ENCODE peak calls at places on chromosomes 6 and 20, in seven cellular contexts. T, Q, N, C, W, Z and I are unnamed samples.

GRCh38 chr6:106027316-106027715 is 58.8 kb upstream of the PRDM1 start:
- DNase-seq in T (no peak), Q (no peak), N (no peak), C (no peak), W (no peak), Z (no peak), I (no peak)

GRCh38 chr6:5116243-5116991 is 31.3 kb downstream of the PPP1R3G start:
- DNase-seq in T (no peak), Q (no peak), N (no peak), C (no peak), W (no peak), Z (peak), I (no peak)

GRCh38 chr20:18628330-18628941 is 40.6 kb downstream of the DTD1 start:
- DNase-seq in T (peak), Q (no peak), N (peak), C (no peak), W (peak), Z (peak), I (no peak)

GRCh38 chr6:81743649-81744048 is 8.8 kb downstream of the TENT5A start:
- DNase-seq in T (no peak), Q (no peak), N (no peak), C (no peak), W (no peak), Z (no peak), I (no peak)

GRCh38 chr20:59888050-59888449 is 45.4 kb downstream of the SYCP2 start:
- DNase-seq in T (no peak), Q (no peak), N (no peak), C (no peak), W (no peak), Z (no peak), I (no peak)

GRCh38 chr6:150214310-150214709 is 71.5 kb downstream of the PPP1R14C start:
- DNase-seq in T (no peak), Q (no peak), N (no peak), C (no peak), W (no peak), Z (no peak), I (no peak)

GRCh38 chr6:170096803-170097504 is 193.9 kb downstream of the DLL1 start:
- DNase-seq in T (no peak), Q (peak), N (no peak), C (no peak), W (peak), Z (no peak), I (no peak)

GRCh38 chr20:58889334-58890072 is 37.0 kb downstream of the GNAS start:
- DNase-seq in T (peak), Q (peak), N (no peak), C (no peak), W (no peak), Z (no peak), I (peak)

GRCh38 chr20:32356935-32357868 is 929 bp upstream of the ASXL1 start:
- DNase-seq in T (peak), Q (no peak), N (no peak), C (peak), W (no peak), Z (no peak), I (no peak)

GRCh38 chr6:57216235-57217101 is 5.6 kb downstream of the RAB23 start:
- DNase-seq in T (no peak), Q (no peak), N (no peak), C (peak), W (no peak), Z (peak), I (no peak)

DNA sequence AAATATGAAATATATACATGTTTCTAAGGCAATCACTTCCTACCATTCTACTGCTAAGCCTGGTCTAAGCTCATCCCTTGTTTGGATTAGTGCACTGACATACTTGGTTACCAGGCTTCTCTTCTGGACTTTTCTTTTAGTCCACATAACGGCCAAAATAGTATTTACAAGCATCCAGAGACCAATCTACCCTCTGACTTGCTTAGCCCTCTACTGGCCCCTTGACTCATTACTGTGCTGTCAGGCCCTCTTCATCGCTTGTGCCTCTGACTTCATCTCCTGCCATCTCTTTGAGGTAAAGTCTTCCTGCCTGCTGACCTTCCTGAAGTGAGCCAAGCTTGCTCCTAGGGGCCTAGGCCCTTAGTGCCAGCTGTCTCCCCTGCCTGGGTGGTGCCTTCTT is 35.1 kb downstream of the TULP4 start:
- DNase-seq in T (no peak), Q (no peak), N (no peak), C (peak), W (no peak), Z (no peak), I (no peak)
- TF ChIP-seq CTCF in T (no peak), Q (no peak), N (no peak), C (no peak), W (no peak), Z (no peak), I (no peak)

DNA sequence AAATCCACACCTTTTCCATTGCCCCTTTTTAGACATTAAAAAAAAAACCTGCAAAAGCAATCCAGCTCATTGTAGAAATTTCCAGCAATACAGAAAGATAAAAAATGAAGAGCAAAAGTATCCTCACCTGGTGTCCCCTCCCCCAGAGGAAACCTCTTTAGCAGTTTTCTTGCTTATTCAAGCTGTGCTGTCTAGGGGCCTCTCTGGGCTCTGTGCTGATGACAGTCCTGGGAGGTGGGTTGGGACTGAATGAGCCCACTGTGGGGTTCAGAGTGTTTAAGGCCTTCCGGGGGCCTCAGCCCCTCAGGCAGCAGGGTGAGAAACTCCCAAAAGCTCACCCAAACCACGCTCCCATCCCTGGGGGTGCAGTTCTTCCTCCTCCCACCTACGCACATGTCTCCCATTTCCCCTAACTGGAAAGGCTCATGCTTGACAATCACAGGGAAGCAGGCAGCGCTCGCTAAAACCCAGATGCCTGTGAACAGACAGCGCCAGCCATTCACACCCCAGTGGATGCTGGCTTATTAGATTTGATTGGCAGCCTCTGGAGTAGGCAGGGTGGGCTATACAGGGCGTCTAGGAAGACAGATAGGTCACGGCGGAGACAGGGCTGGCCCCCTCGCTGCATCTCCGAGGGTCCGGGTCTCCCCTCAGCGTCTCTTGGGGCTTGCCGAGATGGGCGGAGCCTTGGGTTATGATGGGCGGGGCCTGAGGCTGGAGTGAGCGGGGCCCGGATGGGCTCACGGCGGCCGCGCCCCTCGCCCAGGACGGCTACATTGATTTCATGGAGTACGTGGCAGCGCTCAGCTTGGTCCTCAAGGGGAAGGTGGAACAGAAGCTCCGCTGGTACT is 4.6 kb downstream of the GUCA1A start:
- DNase-seq in T (no peak), Q (no peak), N (no peak), C (no peak), W (no peak), Z (no peak), I (no peak)
- H3K4me3 ChIP-seq in T (no peak), Q (no peak), N (no peak), C (no peak), W (no peak), Z (no peak), I (no peak)

GRCh38 chr20:40160151-40160550 is 528.9 kb downstream of the MAFB start:
- DNase-seq in T (peak), Q (no peak), N (peak), C (peak), W (no peak), Z (peak), I (no peak)
- TF ChIP-seq CTCF in T (peak), Q (peak), N (peak), C (peak), W (no peak), Z (peak), I (peak)

GRCh38 chr6:111590209-111590955 is 15.3 kb downstream of the TRAF3IP2 start:
- DNase-seq in T (no peak), Q (no peak), N (no peak), C (peak), W (no peak), Z (no peak), I (no peak)
- H3K4me3 ChIP-seq in T (no peak), Q (no peak), N (no peak), C (no peak), W (no peak), Z (peak), I (no peak)

GRCh38 chr6:44442833-44443444 is 55.4 kb downstream of the CDC5L start:
- DNase-seq in T (no peak), Q (no peak), N (no peak), C (no peak), W (no peak), Z (no peak), I (no peak)
- TF ChIP-seq CTCF in T (no peak), Q (no peak), N (no peak), C (no peak), W (no peak), Z (no peak), I (no peak)

GRCh38 chr20:63738687-63739128 is 868 bp upstream of the SLC2A4RG start:
- DNase-seq in T (peak), Q (peak), N (no peak), C (peak), W (peak), Z (no peak), I (no peak)

GRCh38 chr20:63737690-63737939 is 1.2 kb downstream of the LIME1 start:
- DNase-seq in T (no peak), Q (peak), N (no peak), C (no peak), W (no peak), Z (no peak), I (no peak)

GRCh38 chr20:63739129-63740069 is at the start of gene SLC2A4RG:
- DNase-seq in T (peak), Q (peak), N (peak), C (peak), W (peak), Z (peak), I (peak)

GRCh38 chr20:63736893-63737689 is 627 bp downstream of the LIME1 start:
- DNase-seq in T (peak), Q (no peak), N (no peak), C (no peak), W (no peak), Z (peak), I (peak)

GRCh38 chr20:63737940-63738686 is 1.5 kb upstream of the SLC2A4RG start:
- DNase-seq in T (peak), Q (no peak), N (no peak), C (no peak), W (no peak), Z (no peak), I (peak)
- H3K4me3 ChIP-seq in T (no peak), Q (no peak), N (no peak), C (no peak), W (peak), Z (no peak), I (peak)

GRCh38 chr6:34527751-34528670 is 28.1 kb downstream of the SPDEF start:
- DNase-seq in T (no peak), Q (peak), N (no peak), C (no peak), W (no peak), Z (no peak), I (no peak)

GRCh38 chr6:34528996-34529664 is 27.0 kb downstream of the SPDEF start:
- DNase-seq in T (no peak), Q (peak), N (no peak), C (no peak), W (no peak), Z (no peak), I (no peak)

GRCh38 chr6:34530753-34531365 is 25.3 kb downstream of the SPDEF start:
- DNase-seq in T (no peak), Q (peak), N (no peak), C (no peak), W (no peak), Z (no peak), I (no peak)

GRCh38 chr6:34531580-34532201 is 24.4 kb downstream of the SPDEF start:
- DNase-seq in T (no peak), Q (peak), N (no peak), C (peak), W (no peak), Z (peak), I (no peak)

GRCh38 chr6:34529665-34530327 is 26.3 kb downstream of the SPDEF start:
- DNase-seq in T (peak), Q (peak), N (no peak), C (no peak), W (no peak), Z (peak), I (no peak)
- TF ChIP-seq CTCF in T (no peak), Q (no peak), N (no peak), C (no peak), W (no peak), Z (peak), I (no peak)